ENCODE peak calls at places on chromosome 3, in seven cellular contexts. R, M, C, G, O, T and J are unnamed samples.
A peak's percentile ranks its signal among the peaks of the same experiment; 100 is the strongest.

GRCh38 chr3:157354722-157355121 is 81.9 kb upstream of the PTX3 start:
- DNase-seq in R (peak; percentile 60), M (no peak), C (no peak), G (no peak), O (no peak), T (no peak), J (peak; percentile 27)

GRCh38 chr3:143720381-143720780 is 127.9 kb downstream of the SLC9A9 start:
- DNase-seq in R (no peak), M (no peak), C (no peak), G (no peak), O (no peak), T (no peak), J (no peak)

GRCh38 chr3:168094580-168094876 is 1.2 kb downstream of the GOLIM4 start:
- DNase-seq in R (no peak), M (no peak), C (no peak), G (no peak), O (no peak), T (no peak), J (no peak)

GRCh38 chr3:87706176-87706575 is 352.6 kb downstream of the CGGBP1 start:
- DNase-seq in R (no peak), M (no peak), C (peak; percentile 44), G (peak; percentile 1), O (no peak), T (no peak), J (no peak)

GRCh38 chr3:113274959-113275556 is 63.7 kb downstream of the BOC start:
- DNase-seq in R (no peak), M (no peak), C (no peak), G (no peak), O (no peak), T (no peak), J (no peak)

GRCh38 chr3:16841906-16842709 is 42.6 kb upstream of the PLCL2 start:
- DNase-seq in R (no peak), M (no peak), C (no peak), G (no peak), O (no peak), T (peak; percentile 86), J (no peak)

GRCh38 chr3:113758389-113759029 is 11.7 kb downstream of the ATP6V1A start:
- DNase-seq in R (no peak), M (peak; percentile 57), C (peak; percentile 76), G (peak; percentile 49), O (no peak), T (no peak), J (peak; percentile 86)

GRCh38 chr3:131033480-131034080 is 6.9 kb downstream of the NEK11 start:
- DNase-seq in R (peak; percentile 47), M (peak; percentile 57), C (peak; percentile 31), G (peak; percentile 28), O (peak; percentile 37), T (no peak), J (peak; percentile 48)

GRCh38 chr3:43995929-43996378 is 245.7 kb upstream of the TOPAZ1 start:
- DNase-seq in R (no peak), M (no peak), C (no peak), G (no peak), O (no peak), T (no peak), J (no peak)

GRCh38 chr3:170356596-170357175 is 829 bp upstream of the SKIL start:
- DNase-seq in R (peak; percentile 89), M (peak; percentile 72), C (peak; percentile 59), G (peak; percentile 81), O (peak; percentile 67), T (peak; percentile 91), J (peak; percentile 64)

GRCh38 chr3:146163584-146163983 is 2.6 kb upstream of the PLOD2 start:
- DNase-seq in R (no peak), M (peak; percentile 66), C (peak; percentile 91), G (peak; percentile 90), O (no peak), T (no peak), J (peak; percentile 90)

GRCh38 chr3:27943106-27943505 is 221.0 kb upstream of the EOMES start:
- DNase-seq in R (peak; percentile 40), M (no peak), C (peak; percentile 20), G (no peak), O (no peak), T (no peak), J (no peak)

GRCh38 chr3:127168271-127168670 is 24.7 kb upstream of the PRR23E start:
- DNase-seq in R (no peak), M (no peak), C (no peak), G (no peak), O (no peak), T (no peak), J (no peak)

GRCh38 chr3:72128906-72129305 is 344.0 kb upstream of the PROK2 start:
- DNase-seq in R (no peak), M (no peak), C (no peak), G (no peak), O (no peak), T (no peak), J (no peak)

GRCh38 chr3:16026753-16027152 is 147.7 kb upstream of the GALNT15 start:
- DNase-seq in R (no peak), M (no peak), C (no peak), G (peak; percentile 14), O (no peak), T (no peak), J (no peak)

GRCh38 chr3:45690331-45691035 is 1.3 kb downstream of the SACM1L start:
- DNase-seq in R (no peak), M (no peak), C (peak; percentile 14), G (no peak), O (no peak), T (no peak), J (no peak)

GRCh38 chr3:15280853-15281532 is 51.4 kb downstream of the SH3BP5 start:
- DNase-seq in R (no peak), M (no peak), C (no peak), G (no peak), O (no peak), T (no peak), J (no peak)

GRCh38 chr3:197465197-197465995 is 90.4 kb downstream of the BDH1 start:
- DNase-seq in R (peak; percentile 20), M (no peak), C (no peak), G (no peak), O (no peak), T (no peak), J (no peak)

GRCh38 chr3:46947981-46948791 is 28.4 kb downstream of the CCDC12 start:
- DNase-seq in R (no peak), M (peak; percentile 69), C (peak; percentile 61), G (no peak), O (no peak), T (peak; percentile 85), J (no peak)

GRCh38 chr3:110414851-110415250 is 656.8 kb upstream of the NECTIN3 start:
- DNase-seq in R (no peak), M (peak; percentile 72), C (peak; percentile 65), G (peak; percentile 80), O (no peak), T (no peak), J (peak; percentile 76)

GRCh38 chr3:191959876-191960418 is 499.0 kb downstream of the PYDC2 start:
- DNase-seq in R (no peak), M (no peak), C (no peak), G (no peak), O (no peak), T (no peak), J (no peak)

DNA sequence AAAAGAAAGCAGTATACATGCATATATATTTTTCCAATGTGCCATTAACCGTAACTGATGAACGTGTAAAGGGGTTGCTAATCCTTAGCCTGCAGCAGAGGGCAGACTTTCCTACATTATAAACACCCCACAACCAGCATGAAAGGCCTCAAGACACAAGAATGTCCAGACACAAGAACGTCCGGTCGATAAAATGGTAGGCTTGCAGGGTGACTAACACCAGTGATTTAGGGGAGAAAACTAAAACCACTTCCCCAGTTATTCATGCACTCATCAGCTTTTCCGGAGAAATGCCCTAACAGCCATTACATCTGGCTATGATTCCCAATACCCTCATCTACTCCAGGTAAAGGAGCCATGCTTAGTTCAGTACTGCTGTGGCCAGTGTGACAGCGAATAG is 57.4 kb downstream of the LRTM1 start:
- DNase-seq in R (no peak), M (peak; percentile 90), C (peak; percentile 69), G (peak; percentile 96), O (peak; percentile 8), T (no peak), J (peak; percentile 97)
- TF ChIP-seq CTCF in R (no peak), M (peak; percentile 77), C (peak; percentile 52), G (peak; percentile 70), O (peak; percentile 70), T (no peak), J (peak; percentile 83)

GRCh38 chr3:107882261-107882660 is 208.6 kb downstream of the CD47 start:
- DNase-seq in R (no peak), M (no peak), C (no peak), G (no peak), O (no peak), T (no peak), J (no peak)

GRCh38 chr3:107882881-107883280 is 207.9 kb downstream of the CD47 start:
- DNase-seq in R (peak; percentile 41), M (no peak), C (no peak), G (no peak), O (no peak), T (no peak), J (no peak)

GRCh38 chr3:107884028-107884427 is 206.8 kb downstream of the CD47 start:
- DNase-seq in R (no peak), M (no peak), C (no peak), G (no peak), O (no peak), T (no peak), J (no peak)

GRCh38 chr3:107881517-107881916 is 209.3 kb downstream of the CD47 start:
- DNase-seq in R (no peak), M (no peak), C (no peak), G (no peak), O (no peak), T (no peak), J (no peak)

DNA sequence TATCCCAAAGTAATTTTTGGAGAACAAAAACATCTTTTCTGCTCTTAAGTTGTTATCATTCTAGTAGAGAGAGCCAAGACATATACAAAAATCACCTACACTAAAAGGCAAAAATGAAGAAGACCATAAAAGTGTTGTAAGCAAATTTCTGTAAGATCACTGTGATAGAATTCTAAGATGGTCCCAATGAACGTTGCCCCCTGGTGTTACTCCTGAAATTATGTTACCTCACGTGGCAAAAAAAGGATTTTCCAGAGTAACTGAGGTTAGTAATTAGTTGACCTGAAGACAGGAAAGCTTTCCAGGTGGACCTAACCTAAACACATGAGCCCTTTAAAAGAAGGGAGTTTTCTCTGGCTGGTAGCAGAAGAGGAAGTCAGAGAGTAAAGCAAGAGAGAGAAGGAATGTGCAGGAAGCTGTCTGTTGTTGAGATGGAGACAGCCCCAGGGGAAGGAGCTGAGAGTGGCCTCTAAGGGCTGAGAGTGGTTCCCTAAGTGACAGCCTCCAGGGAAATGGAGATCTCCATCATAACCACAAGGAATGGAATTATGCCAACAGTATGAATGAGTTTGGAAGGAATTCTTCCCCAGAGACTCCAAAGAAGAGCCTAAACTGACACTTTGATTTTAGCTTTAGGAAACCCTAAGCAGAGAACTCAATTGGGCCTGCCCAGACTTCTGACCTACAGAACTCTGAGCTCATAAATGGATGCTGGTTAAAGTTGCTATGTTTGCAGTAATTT is 205.9 kb downstream of the CD47 start:
- DNase-seq in R (no peak), M (no peak), C (peak; percentile 34), G (peak; percentile 7), O (no peak), T (no peak), J (peak; percentile 73)
- TF ChIP-seq CTCF in R (no peak), M (peak; percentile 45), C (no peak), G (no peak), O (peak; percentile 37), T (no peak), J (no peak)

GRCh38 chr3:172096881-172097420 is 57.6 kb downstream of the FNDC3B start:
- DNase-seq in R (no peak), M (peak; percentile 71), C (peak; percentile 87), G (peak; percentile 56), O (no peak), T (no peak), J (peak; percentile 64)
- TF ChIP-seq CTCF in R (no peak), M (no peak), C (no peak), G (no peak), O (no peak), T (no peak), J (no peak)

GRCh38 chr3:185215873-185216586 is 37.8 kb downstream of the EHHADH start:
- DNase-seq in R (no peak), M (no peak), C (peak; percentile 14), G (peak; percentile 12), O (no peak), T (no peak), J (no peak)
- TF ChIP-seq CTCF in R (peak; percentile 82), M (peak; percentile 52), C (peak; percentile 35), G (peak; percentile 41), O (peak; percentile 83), T (peak; percentile 38), J (peak; percentile 88)